ENCODE peak calls at places on chromosomes 13 and 19, in four cellular contexts. A is NCI-H1417, Q is hypothalamus, I is fibroblast of mammary gland. O is an unnamed sample.

GRCh38 chr19:3409346-3410064 is 43.1 kb downstream of the NFIC start:
- DNase-seq in A (no peak), Q (no peak), I (peak), O (no peak)

GRCh38 chr13:111920932-111921705 is 145.8 kb upstream of the SOX1 start:
- DNase-seq in I (no peak), Q (no peak), A (no peak), O (no peak)

GRCh38 chr13:20891034-20891433 is 11.5 kb downstream of the XPO4 start:
- DNase-seq in I (no peak), Q (no peak), A (no peak), O (no peak)

GRCh38 chr19:40358773-40359172 is 10.3 kb downstream of the PLD3 start:
- DNase-seq in A (no peak), Q (no peak), I (no peak), O (no peak)

GRCh38 chr13:30797847-30798246 is 62.5 kb downstream of the ALOX5AP start:
- DNase-seq in I (no peak), A (no peak), Q (no peak), O (no peak)

GRCh38 chr13:112959206-112959605 is 9.8 kb upstream of the MCF2L start:
- DNase-seq in Q (no peak), A (no peak), I (no peak), O (no peak)

GRCh38 chr13:75250526-75251183 is 231.3 kb downstream of the TBC1D4 start:
- DNase-seq in A (no peak), Q (no peak), I (peak), O (peak)

GRCh38 chr13:75861786-75862185 is 225.7 kb downstream of the LMO7 start:
- DNase-seq in Q (no peak), I (no peak), A (no peak), O (no peak)

GRCh38 chr13:113648218-113648615 is 9.8 kb downstream of the ATP4B start:
- DNase-seq in I (no peak), A (peak), Q (no peak), O (no peak)

GRCh38 chr19:1907563-1908363 is 2.6 kb downstream of the ADAT3 start:
- DNase-seq in A (no peak), Q (no peak), I (no peak), O (no peak)

GRCh38 chr19:31317542-31317941 is 31.7 kb downstream of the TSHZ3 start:
- DNase-seq in I (peak), A (no peak), Q (no peak), O (no peak)

GRCh38 chr19:7386308-7386707 is 37.6 kb downstream of the ARHGEF18 start:
- DNase-seq in A (no peak), I (no peak), Q (no peak), O (no peak)

GRCh38 chr19:17796013-17796837 is 1.3 kb downstream of the B3GNT3 start:
- DNase-seq in Q (no peak), A (no peak), I (no peak), O (peak)

GRCh38 chr19:18414504-18415176 is 4.6 kb upstream of the SSBP4 start:
- DNase-seq in A (no peak), Q (no peak), I (no peak), O (peak)

GRCh38 chr13:98143601-98144500 is 957 bp downstream of the FARP1 start:
- DNase-seq in A (peak), Q (peak), I (peak), O (peak)

GRCh38 chr13:82436099-82436585 is 1446.1 kb downstream of the SLITRK1 start:
- DNase-seq in I (no peak), A (no peak), Q (no peak), O (no peak)

GRCh38 chr19:47110521-47111080 is 3.0 kb downstream of the ZC3H4 start:
- DNase-seq in I (no peak), A (peak), Q (no peak), O (peak)

O was measured in SW480.